ENCODE peak calls at places on chromosomes 3 and 15, in ten cellular contexts. One of them, this sample, is unnamed.

GRCh38 chr3:123758081-123758564 is 126.0 kb downstream of the MYLK start:
- DNase-seq in nucleus accumbens: no peak
- DNase-seq in stimulated activated CD8-positive, alpha-beta memory T cell treated with anti-CD3 and anti-CD28 coated beads, Interleukin-15, amount 100 ng/mL, for 24 hours: no peak
- DNase-seq in ELF-1: no peak
- DNase-seq in chondrocyte: no peak
- DNase-seq in NCI-H1105 treated with DMSO at 0.1 percent for 48 hours: peak
- DNase-seq in germinal center: no peak
- DNase-seq in hypothalamus: peak
- DNase-seq in HEK293T: no peak
- DNase-seq in IMR-90: peak
- DNase-seq in this sample: no peak

GRCh38 chr3:162945626-162946025 is 1449.0 kb downstream of the OTOL1 start:
- DNase-seq in nucleus accumbens: no peak
- DNase-seq in HEK293T: no peak
- DNase-seq in chondrocyte: no peak
- DNase-seq in stimulated activated CD8-positive, alpha-beta memory T cell treated with anti-CD3 and anti-CD28 coated beads, Interleukin-15, amount 100 ng/mL, for 24 hours: no peak
- DNase-seq in hypothalamus: no peak
- DNase-seq in germinal center: no peak
- DNase-seq in NCI-H1105 treated with DMSO at 0.1 percent for 48 hours: no peak
- DNase-seq in ELF-1: no peak
- DNase-seq in IMR-90: no peak
- DNase-seq in this sample: no peak

GRCh38 chr15:81848701-81849100 is 197.1 kb downstream of the MEX3B start:
- DNase-seq in germinal center: no peak
- DNase-seq in IMR-90: no peak
- DNase-seq in chondrocyte: no peak
- DNase-seq in NCI-H1105 treated with DMSO at 0.1 percent for 48 hours: no peak
- DNase-seq in nucleus accumbens: no peak
- DNase-seq in ELF-1: no peak
- DNase-seq in hypothalamus: no peak
- DNase-seq in stimulated activated CD8-positive, alpha-beta memory T cell treated with anti-CD3 and anti-CD28 coated beads, Interleukin-15, amount 100 ng/mL, for 24 hours: no peak
- DNase-seq in HEK293T: no peak
- DNase-seq in this sample: no peak

GRCh38 chr3:45601156-45601555 is 6.6 kb downstream of the LIMD1 start:
- DNase-seq in chondrocyte: no peak
- DNase-seq in nucleus accumbens: no peak
- DNase-seq in IMR-90: no peak
- DNase-seq in germinal center: no peak
- DNase-seq in NCI-H1105 treated with DMSO at 0.1 percent for 48 hours: no peak
- DNase-seq in ELF-1: no peak
- DNase-seq in HEK293T: no peak
- DNase-seq in hypothalamus: no peak
- DNase-seq in stimulated activated CD8-positive, alpha-beta memory T cell treated with anti-CD3 and anti-CD28 coated beads, Interleukin-15, amount 100 ng/mL, for 24 hours: no peak
- DNase-seq in this sample: no peak

GRCh38 chr3:129056832-129057231 is 3.7 kb upstream of the GP9 start:
- DNase-seq in stimulated activated CD8-positive, alpha-beta memory T cell treated with anti-CD3 and anti-CD28 coated beads, Interleukin-15, amount 100 ng/mL, for 24 hours: no peak
- DNase-seq in NCI-H1105 treated with DMSO at 0.1 percent for 48 hours: no peak
- DNase-seq in chondrocyte: no peak
- DNase-seq in IMR-90: no peak
- DNase-seq in ELF-1: no peak
- DNase-seq in germinal center: no peak
- DNase-seq in nucleus accumbens: no peak
- DNase-seq in hypothalamus: no peak
- DNase-seq in HEK293T: no peak
- DNase-seq in this sample: no peak

GRCh38 chr3:122974764-122975162 is 52.8 kb downstream of the SEMA5B start:
- DNase-seq in HEK293T: no peak
- DNase-seq in chondrocyte: no peak
- DNase-seq in hypothalamus: peak
- DNase-seq in nucleus accumbens: no peak
- DNase-seq in IMR-90: peak
- DNase-seq in germinal center: no peak
- DNase-seq in ELF-1: no peak
- DNase-seq in stimulated activated CD8-positive, alpha-beta memory T cell treated with anti-CD3 and anti-CD28 coated beads, Interleukin-15, amount 100 ng/mL, for 24 hours: no peak
- DNase-seq in NCI-H1105 treated with DMSO at 0.1 percent for 48 hours: no peak
- DNase-seq in this sample: no peak

GRCh38 chr3:160941885-160942494 is 163.2 kb downstream of the B3GALNT1 start:
- DNase-seq in ELF-1: no peak
- DNase-seq in NCI-H1105 treated with DMSO at 0.1 percent for 48 hours: no peak
- DNase-seq in hypothalamus: no peak
- DNase-seq in nucleus accumbens: no peak
- DNase-seq in IMR-90: peak
- DNase-seq in germinal center: peak
- DNase-seq in stimulated activated CD8-positive, alpha-beta memory T cell treated with anti-CD3 and anti-CD28 coated beads, Interleukin-15, amount 100 ng/mL, for 24 hours: peak
- DNase-seq in chondrocyte: no peak
- DNase-seq in HEK293T: peak
- DNase-seq in this sample: peak

GRCh38 chr3:133301194-133301593 is 98.7 kb upstream of the BFSP2 start:
- DNase-seq in germinal center: no peak
- DNase-seq in stimulated activated CD8-positive, alpha-beta memory T cell treated with anti-CD3 and anti-CD28 coated beads, Interleukin-15, amount 100 ng/mL, for 24 hours: no peak
- DNase-seq in NCI-H1105 treated with DMSO at 0.1 percent for 48 hours: no peak
- DNase-seq in ELF-1: no peak
- DNase-seq in hypothalamus: no peak
- DNase-seq in nucleus accumbens: no peak
- DNase-seq in chondrocyte: no peak
- DNase-seq in IMR-90: peak
- DNase-seq in HEK293T: no peak
- DNase-seq in this sample: no peak

GRCh38 chr15:101159096-101159935 is 92.5 kb downstream of the CHSY1 start:
- DNase-seq in NCI-H1105 treated with DMSO at 0.1 percent for 48 hours: no peak
- DNase-seq in HEK293T: no peak
- DNase-seq in IMR-90: no peak
- DNase-seq in stimulated activated CD8-positive, alpha-beta memory T cell treated with anti-CD3 and anti-CD28 coated beads, Interleukin-15, amount 100 ng/mL, for 24 hours: no peak
- DNase-seq in hypothalamus: no peak
- DNase-seq in nucleus accumbens: no peak
- DNase-seq in chondrocyte: no peak
- DNase-seq in ELF-1: no peak
- DNase-seq in germinal center: no peak
- DNase-seq in this sample: peak

GRCh38 chr15:63915888-63916731 is 82.4 kb upstream of the HERC1 start:
- DNase-seq in hypothalamus: peak
- DNase-seq in IMR-90: peak
- DNase-seq in nucleus accumbens: no peak
- DNase-seq in stimulated activated CD8-positive, alpha-beta memory T cell treated with anti-CD3 and anti-CD28 coated beads, Interleukin-15, amount 100 ng/mL, for 24 hours: no peak
- DNase-seq in HEK293T: peak
- DNase-seq in germinal center: no peak
- DNase-seq in chondrocyte: no peak
- DNase-seq in ELF-1: peak
- DNase-seq in NCI-H1105 treated with DMSO at 0.1 percent for 48 hours: no peak
- DNase-seq in this sample: no peak

GRCh38 chr15:60764408-60764963 is 285.5 kb upstream of the ICE2 start:
- DNase-seq in IMR-90: no peak
- DNase-seq in germinal center: no peak
- DNase-seq in NCI-H1105 treated with DMSO at 0.1 percent for 48 hours: no peak
- DNase-seq in stimulated activated CD8-positive, alpha-beta memory T cell treated with anti-CD3 and anti-CD28 coated beads, Interleukin-15, amount 100 ng/mL, for 24 hours: no peak
- DNase-seq in chondrocyte: no peak
- DNase-seq in hypothalamus: no peak
- DNase-seq in HEK293T: no peak
- DNase-seq in ELF-1: no peak
- DNase-seq in nucleus accumbens: no peak
- DNase-seq in this sample: no peak

GRCh38 chr15:69802432-69802831 is 295.3 kb downstream of the TLE3 start:
- DNase-seq in HEK293T: no peak
- DNase-seq in germinal center: no peak
- DNase-seq in ELF-1: no peak
- DNase-seq in IMR-90: no peak
- DNase-seq in nucleus accumbens: no peak
- DNase-seq in chondrocyte: no peak
- DNase-seq in NCI-H1105 treated with DMSO at 0.1 percent for 48 hours: no peak
- DNase-seq in hypothalamus: no peak
- DNase-seq in stimulated activated CD8-positive, alpha-beta memory T cell treated with anti-CD3 and anti-CD28 coated beads, Interleukin-15, amount 100 ng/mL, for 24 hours: no peak
- DNase-seq in this sample: no peak